ENCODE peak calls at places on chromosomes 1 and 21, in eight cellular contexts. H is cardiac muscle cell; O is OCI-LY7; C is lower lobe of right lung; U is mesendoderm; G is IMR-90; W is fibroblast of lung; B is CD8-positive, alpha-beta T cell. P is an unnamed sample.

GRCh38 chr1:220113136-220113695 is 19.3 kb downstream of the IARS2 start:
- DNase-seq in H (peak; percentile 30), O (peak; percentile 54), C (no peak), U (peak; percentile 54), G (peak; percentile 20), W (no peak), B (peak; percentile 17), P (no peak)

GRCh38 chr1:26921462-26922200 is at the start of gene NUDC:
- DNase-seq in H (peak; percentile 98), O (peak; percentile 97), C (peak; percentile 99), U (peak; percentile 99), G (peak; percentile 96), W (peak; percentile 97), B (peak; percentile 96), P (peak; percentile 97)

GRCh38 chr1:175870217-175870616 is 126.8 kb upstream of the TNR start:
- DNase-seq in H (no peak), O (no peak), C (no peak), U (no peak), G (no peak), W (no peak), B (no peak), P (peak; percentile 26)

GRCh38 chr1:207826557-207827487 is 75.0 kb downstream of the CD46 start:
- DNase-seq in H (no peak), O (peak; percentile 27), C (no peak), U (no peak), G (no peak), W (no peak), B (no peak), P (no peak)

GRCh38 chr1:225835752-225836151 is 25.8 kb downstream of the EPHX1 start:
- DNase-seq in H (no peak), O (no peak), C (no peak), U (no peak), G (peak; percentile 17), W (peak; percentile 22), B (no peak), P (no peak)

GRCh38 chr21:42541174-42541573 is 27.5 kb downstream of the SLC37A1 start:
- DNase-seq in H (no peak), O (no peak), C (no peak), U (no peak), G (no peak), W (no peak), B (no peak), P (no peak)

GRCh38 chr1:160136926-160137200 is 14.5 kb upstream of the ATP1A4 start:
- DNase-seq in H (no peak), O (no peak), C (no peak), U (no peak), G (no peak), W (no peak), B (no peak), P (no peak)

GRCh38 chr1:32247983-32248889 is 1.2 kb downstream of the FAM167B start:
- DNase-seq in H (peak; percentile 75), O (peak; percentile 89), C (peak; percentile 92), U (peak; percentile 91), G (peak; percentile 52), W (peak; percentile 52), B (peak; percentile 76), P (peak; percentile 31)

GRCh38 chr1:155864393-155864792 is 5.0 kb downstream of the SYT11 start:
- DNase-seq in H (no peak), O (no peak), C (no peak), U (no peak), G (peak; percentile 68), W (peak; percentile 42), B (no peak), P (no peak)

GRCh38 chr1:180632326-180633088 is 685 bp downstream of the XPR1 start:
- DNase-seq in H (peak; percentile 74), O (peak; percentile 70), C (peak; percentile 76), U (peak; percentile 77), G (no peak), W (no peak), B (peak; percentile 58), P (peak; percentile 72)

GRCh38 chr1:226980122-226980551 is 40.0 kb downstream of the COQ8A start:
- DNase-seq in H (no peak), O (no peak), C (no peak), U (no peak), G (no peak), W (no peak), B (no peak), P (no peak)

GRCh38 chr1:16139473-16139962 is 16.4 kb downstream of the EPHA2 start:
- DNase-seq in H (no peak), O (no peak), C (no peak), U (peak; percentile 53), G (peak; percentile 85), W (peak; percentile 95), B (no peak), P (no peak)

GRCh38 chr1:94658221-94658620 is 116.7 kb upstream of the F3 start:
- DNase-seq in H (peak; percentile 74), O (no peak), C (no peak), U (peak; percentile 93), G (peak; percentile 79), W (peak; percentile 81), B (no peak), P (no peak)

GRCh38 chr1:6822530-6823359 is 37.5 kb downstream of the CAMTA1 start:
- DNase-seq in H (peak; percentile 33), O (no peak), C (no peak), U (no peak), G (no peak), W (no peak), B (no peak), P (no peak)

GRCh38 chr1:58779837-58780585 is 3.8 kb downstream of the JUN start:
- DNase-seq in H (peak; percentile 25), O (no peak), C (no peak), U (peak; percentile 55), G (peak; percentile 78), W (peak; percentile 77), B (no peak), P (no peak)

GRCh38 chr21:33231526-33231925 is 1.8 kb downstream of the IFNAR2 start:
- DNase-seq in H (no peak), O (no peak), C (no peak), U (no peak), G (no peak), W (no peak), B (peak; percentile 49), P (no peak)

GRCh38 chr1:93079685-93080141 is 630 bp downstream of the MTF2 start:
- DNase-seq in H (peak; percentile 23), O (peak; percentile 51), C (peak; percentile 51), U (peak; percentile 58), G (no peak), W (peak; percentile 19), B (peak; percentile 16), P (no peak)

GRCh38 chr1:244792188-244792850 is 43.1 kb upstream of the COX20 start:
- DNase-seq in H (no peak), O (no peak), C (no peak), U (no peak), G (peak; percentile 80), W (peak; percentile 72), B (no peak), P (no peak)

GRCh38 chr1:244789731-244790130 is 45.7 kb upstream of the COX20 start:
- DNase-seq in H (peak; percentile 35), O (no peak), C (no peak), U (no peak), G (no peak), W (no peak), B (no peak), P (no peak)

GRCh38 chr1:244791061-244791460 is 44.4 kb upstream of the COX20 start:
- DNase-seq in H (no peak), O (no peak), C (no peak), U (no peak), G (no peak), W (no peak), B (no peak), P (no peak)

GRCh38 chr1:244789276-244789580 is 46.2 kb upstream of the COX20 start:
- DNase-seq in H (no peak), O (no peak), C (no peak), U (no peak), G (no peak), W (no peak), B (no peak), P (no peak)

GRCh38 chr1:244788493-244789275 is 46.8 kb upstream of the COX20 start:
- DNase-seq in H (no peak), O (peak; percentile 26), C (no peak), U (no peak), G (no peak), W (no peak), B (no peak), P (no peak)
- H3K27ac ChIP-seq in H (no peak overlapping the region), O (no peak overlapping the region), C (no peak overlapping the region), U (no peak overlapping the region), G (no peak overlapping the region), W (no peak overlapping the region), B (no peak overlapping the region), P (no peak overlapping the region)

GRCh38 chr1:63289135-63289534 is 33.2 kb upstream of the FOXD3 start:
- DNase-seq in H (no peak), O (no peak), C (no peak), U (no peak), G (no peak), W (no peak), B (no peak), P (no peak)

GRCh38 chr1:63299387-63299786 is 23.0 kb upstream of the FOXD3 start:
- DNase-seq in H (no peak), O (no peak), C (no peak), U (no peak), G (no peak), W (no peak), B (no peak), P (no peak)

GRCh38 chr1:63294797-63295594 is 27.4 kb upstream of the FOXD3 start:
- DNase-seq in H (no peak), O (no peak), C (no peak), U (peak; percentile 82), G (no peak), W (no peak), B (no peak), P (no peak)
- H3K27ac ChIP-seq in H (no peak overlapping the region), O (no peak overlapping the region), C (no peak overlapping the region), U (peak overlapping the region; percentile 40), G (no peak overlapping the region), W (no peak overlapping the region), B (no peak overlapping the region), P (no peak overlapping the region)

DNA sequence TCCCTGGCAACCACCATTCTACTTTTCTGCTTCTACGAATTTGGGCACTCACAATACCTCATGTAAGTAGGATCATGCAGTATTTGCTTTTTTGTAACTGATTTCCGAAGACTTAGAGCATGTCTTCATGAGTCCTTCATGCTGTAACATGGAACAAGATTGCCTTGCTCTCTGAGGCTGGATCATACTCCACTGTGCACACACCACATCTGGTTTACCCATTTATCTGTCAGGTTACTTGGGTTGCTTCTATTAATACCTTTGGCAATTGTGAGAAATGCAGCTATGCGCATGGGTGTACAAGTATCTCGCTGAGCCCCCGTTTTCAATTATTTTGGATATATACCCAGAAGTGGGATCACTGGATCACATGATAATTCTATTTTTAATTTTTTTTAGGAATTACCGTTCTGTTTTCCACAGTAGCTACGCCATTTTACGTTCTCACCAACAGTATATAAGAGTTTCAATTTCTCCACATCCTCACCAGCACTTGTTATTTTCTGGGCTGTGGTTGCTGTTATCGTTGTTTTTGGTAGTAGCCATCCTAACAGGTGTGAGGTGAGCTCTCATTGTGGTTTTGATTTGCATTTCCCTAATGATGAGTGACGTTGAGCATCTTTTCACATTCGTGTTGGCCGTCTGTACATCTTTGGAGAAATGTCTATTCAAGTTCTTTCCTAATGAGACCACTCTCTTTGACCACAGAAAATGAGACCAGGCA is 10.7 kb upstream of the SLC2A5 start:
- DNase-seq in H (no peak), O (peak; percentile 94), C (no peak), U (no peak), G (no peak), W (no peak), B (no peak), P (no peak)
- H3K27ac ChIP-seq in H (no peak overlapping the region), O (peak overlapping the region; percentile 100), C (no peak overlapping the region), U (no peak overlapping the region), G (no peak overlapping the region), W (no peak overlapping the region), B (no peak overlapping the region), P (no peak overlapping the region)

GRCh38 chr1:12148160-12148957 is 18.4 kb upstream of the TNFRSF1B start:
- DNase-seq in H (no peak), O (no peak), C (no peak), U (no peak), G (peak; percentile 76), W (peak; percentile 44), B (no peak), P (no peak)
- H3K27ac ChIP-seq in H (no peak overlapping the region), O (peak overlapping the region; percentile 85), C (peak overlapping the region; percentile 78), U (no peak overlapping the region), G (no peak overlapping the region), W (no peak overlapping the region), B (no peak overlapping the region), P (no peak overlapping the region)

P was measured in substantia nigra.